ENCODE peak calls at places on chromosome 9, in five cellular contexts. One of them, this sample, is unnamed.

GRCh38 chr9:124045830-124046177 is 34.2 kb downstream of the LHX2 start:
- ATAC-seq in SK-N-SH treated with all-trans-retinoic acid at 6 μM for 48 hours: peak; percentile 6
- ATAC-seq in RWPE2: no peak
- ATAC-seq in sciatic nerve: no peak
- ATAC-seq in left lobe of liver: no peak
- ATAC-seq in this sample: no peak

GRCh38 chr9:119020284-119020683 is 349.0 kb downstream of the BRINP1 start:
- ATAC-seq in sciatic nerve: peak; percentile 68
- ATAC-seq in left lobe of liver: no peak
- ATAC-seq in SK-N-SH treated with all-trans-retinoic acid at 6 μM for 48 hours: no peak
- ATAC-seq in RWPE2: no peak
- ATAC-seq in this sample: no peak

GRCh38 chr9:130872912-130873503 is 23.6 kb downstream of the QRFP start:
- ATAC-seq in SK-N-SH treated with all-trans-retinoic acid at 6 μM for 48 hours: no peak
- ATAC-seq in sciatic nerve: peak; percentile 46
- ATAC-seq in left lobe of liver: peak; percentile 91
- ATAC-seq in RWPE2: no peak
- ATAC-seq in this sample: no peak

GRCh38 chr9:36788534-36788933 is 215.8 kb downstream of the MELK start:
- ATAC-seq in SK-N-SH treated with all-trans-retinoic acid at 6 μM for 48 hours: peak; percentile 20
- ATAC-seq in left lobe of liver: no peak
- ATAC-seq in RWPE2: no peak
- ATAC-seq in sciatic nerve: no peak
- ATAC-seq in this sample: no peak

GRCh38 chr9:23811633-23812032 is 14.4 kb downstream of the ELAVL2 start:
- ATAC-seq in sciatic nerve: no peak
- ATAC-seq in left lobe of liver: no peak
- ATAC-seq in RWPE2: peak; percentile 70
- ATAC-seq in SK-N-SH treated with all-trans-retinoic acid at 6 μM for 48 hours: no peak
- ATAC-seq in this sample: peak; percentile 42

GRCh38 chr9:6079386-6079785 is 64.0 kb upstream of the RANBP6 start:
- ATAC-seq in RWPE2: no peak
- ATAC-seq in sciatic nerve: no peak
- ATAC-seq in left lobe of liver: no peak
- ATAC-seq in SK-N-SH treated with all-trans-retinoic acid at 6 μM for 48 hours: no peak
- ATAC-seq in this sample: no peak

GRCh38 chr9:75642522-75642921 is 248.0 kb upstream of the PCSK5 start:
- ATAC-seq in sciatic nerve: no peak
- ATAC-seq in SK-N-SH treated with all-trans-retinoic acid at 6 μM for 48 hours: no peak
- ATAC-seq in RWPE2: no peak
- ATAC-seq in left lobe of liver: no peak
- ATAC-seq in this sample: no peak

GRCh38 chr9:6884960-6885359 is 127.2 kb downstream of the KDM4C start:
- ATAC-seq in left lobe of liver: no peak
- ATAC-seq in SK-N-SH treated with all-trans-retinoic acid at 6 μM for 48 hours: no peak
- ATAC-seq in RWPE2: no peak
- ATAC-seq in sciatic nerve: no peak
- ATAC-seq in this sample: no peak

GRCh38 chr9:126320158-126320922 is 6.3 kb upstream of the MVB12B start:
- ATAC-seq in sciatic nerve: no peak
- ATAC-seq in RWPE2: no peak
- ATAC-seq in left lobe of liver: no peak
- ATAC-seq in SK-N-SH treated with all-trans-retinoic acid at 6 μM for 48 hours: no peak
- ATAC-seq in this sample: no peak

GRCh38 chr9:92740446-92740961 is 24.1 kb downstream of the BICD2 start:
- ATAC-seq in left lobe of liver: peak; percentile 28
- ATAC-seq in sciatic nerve: peak; percentile 25
- ATAC-seq in RWPE2: peak; percentile 3
- ATAC-seq in SK-N-SH treated with all-trans-retinoic acid at 6 μM for 48 hours: no peak
- ATAC-seq in this sample: peak; percentile 7

GRCh38 chr9:29230931-29231330 is 1657.7 kb upstream of the C9orf72 start:
- ATAC-seq in left lobe of liver: no peak
- ATAC-seq in RWPE2: no peak
- ATAC-seq in SK-N-SH treated with all-trans-retinoic acid at 6 μM for 48 hours: no peak
- ATAC-seq in sciatic nerve: no peak
- ATAC-seq in this sample: no peak

GRCh38 chr9:109441296-109441695 is 56.8 kb downstream of the PTPN3 start:
- ATAC-seq in SK-N-SH treated with all-trans-retinoic acid at 6 μM for 48 hours: peak; percentile 77
- ATAC-seq in RWPE2: no peak
- ATAC-seq in sciatic nerve: no peak
- ATAC-seq in left lobe of liver: peak; percentile 47
- ATAC-seq in this sample: peak; percentile 19

GRCh38 chr9:88953401-88954029 is 37.8 kb upstream of the S1PR3 start:
- ATAC-seq in left lobe of liver: no peak
- ATAC-seq in SK-N-SH treated with all-trans-retinoic acid at 6 μM for 48 hours: peak; percentile 64
- ATAC-seq in sciatic nerve: peak; percentile 85
- ATAC-seq in RWPE2: no peak
- ATAC-seq in this sample: no peak

GRCh38 chr9:84514421-84514820 is 155.1 kb upstream of the NTRK2 start:
- ATAC-seq in RWPE2: no peak
- ATAC-seq in sciatic nerve: no peak
- ATAC-seq in left lobe of liver: no peak
- ATAC-seq in SK-N-SH treated with all-trans-retinoic acid at 6 μM for 48 hours: no peak
- ATAC-seq in this sample: no peak

GRCh38 chr9:129095170-129095667 is 14.3 kb downstream of the DOLPP1 start:
- ATAC-seq in RWPE2: no peak
- ATAC-seq in SK-N-SH treated with all-trans-retinoic acid at 6 μM for 48 hours: no peak
- ATAC-seq in left lobe of liver: no peak
- ATAC-seq in sciatic nerve: no peak
- ATAC-seq in this sample: no peak

GRCh38 chr9:37954581-37954981 is 50.7 kb upstream of the SLC25A51 start:
- ATAC-seq in SK-N-SH treated with all-trans-retinoic acid at 6 μM for 48 hours: no peak
- ATAC-seq in left lobe of liver: no peak
- ATAC-seq in sciatic nerve: no peak
- ATAC-seq in RWPE2: no peak
- ATAC-seq in this sample: no peak

GRCh38 chr9:107530682-107531081 is 41.1 kb upstream of the KLF4 start:
- ATAC-seq in SK-N-SH treated with all-trans-retinoic acid at 6 μM for 48 hours: no peak
- ATAC-seq in sciatic nerve: no peak
- ATAC-seq in RWPE2: no peak
- ATAC-seq in left lobe of liver: no peak
- ATAC-seq in this sample: no peak

GRCh38 chr9:36125062-36125855 is 11.3 kb upstream of the GLIPR2 start:
- ATAC-seq in sciatic nerve: no peak
- ATAC-seq in left lobe of liver: peak; percentile 59
- ATAC-seq in RWPE2: no peak
- ATAC-seq in SK-N-SH treated with all-trans-retinoic acid at 6 μM for 48 hours: no peak
- ATAC-seq in this sample: no peak

GRCh38 chr9:7055201-7055903 is 297.6 kb downstream of the KDM4C start:
- ATAC-seq in left lobe of liver: no peak
- ATAC-seq in SK-N-SH treated with all-trans-retinoic acid at 6 μM for 48 hours: no peak
- ATAC-seq in sciatic nerve: no peak
- ATAC-seq in RWPE2: no peak
- ATAC-seq in this sample: no peak

GRCh38 chr9:119963798-119964372 is 594.6 kb upstream of the BRINP1 start:
- ATAC-seq in RWPE2: peak; percentile 94
- ATAC-seq in sciatic nerve: peak; percentile 30
- ATAC-seq in left lobe of liver: no peak
- ATAC-seq in SK-N-SH treated with all-trans-retinoic acid at 6 μM for 48 hours: peak; percentile 86
- ATAC-seq in this sample: no peak

GRCh38 chr9:99262949-99263418 is 40.9 kb downstream of the SEC61B start:
- ATAC-seq in sciatic nerve: no peak
- ATAC-seq in SK-N-SH treated with all-trans-retinoic acid at 6 μM for 48 hours: no peak
- ATAC-seq in RWPE2: no peak
- ATAC-seq in left lobe of liver: no peak
- ATAC-seq in this sample: no peak

GRCh38 chr9:136910901-136911245 is 24.6 kb downstream of the TRAF2 start:
- ATAC-seq in SK-N-SH treated with all-trans-retinoic acid at 6 μM for 48 hours: peak; percentile 37
- ATAC-seq in left lobe of liver: peak; percentile 27
- ATAC-seq in sciatic nerve: no peak
- ATAC-seq in RWPE2: no peak
- ATAC-seq in this sample: no peak

GRCh38 chr9:91071185-91071990 is 269.8 kb downstream of the SYK start:
- ATAC-seq in sciatic nerve: no peak
- ATAC-seq in left lobe of liver: no peak
- ATAC-seq in RWPE2: peak; percentile 79
- ATAC-seq in SK-N-SH treated with all-trans-retinoic acid at 6 μM for 48 hours: peak; percentile 50
- ATAC-seq in this sample: no peak

GRCh38 chr9:78213696-78214095 is 22.2 kb upstream of the CEP78 start:
- ATAC-seq in SK-N-SH treated with all-trans-retinoic acid at 6 μM for 48 hours: peak; percentile 80
- ATAC-seq in RWPE2: peak; percentile 40
- ATAC-seq in sciatic nerve: peak; percentile 85
- ATAC-seq in left lobe of liver: peak; percentile 67
- ATAC-seq in this sample: no peak

GRCh38 chr9:106707722-106708121 is 155.2 kb upstream of the ZNF462 start:
- ATAC-seq in RWPE2: no peak
- ATAC-seq in SK-N-SH treated with all-trans-retinoic acid at 6 μM for 48 hours: no peak
- ATAC-seq in left lobe of liver: no peak
- ATAC-seq in sciatic nerve: no peak
- ATAC-seq in this sample: no peak

GRCh38 chr9:126292736-126293521 is 33.7 kb upstream of the MVB12B start:
- ATAC-seq in SK-N-SH treated with all-trans-retinoic acid at 6 μM for 48 hours: no peak
- ATAC-seq in left lobe of liver: no peak
- ATAC-seq in RWPE2: no peak
- ATAC-seq in sciatic nerve: no peak
- ATAC-seq in this sample: peak; percentile 38

GRCh38 chr9:131856105-131856504 is 116.2 kb upstream of the RAPGEF1 start:
- ATAC-seq in sciatic nerve: no peak
- ATAC-seq in RWPE2: no peak
- ATAC-seq in SK-N-SH treated with all-trans-retinoic acid at 6 μM for 48 hours: no peak
- ATAC-seq in left lobe of liver: no peak
- ATAC-seq in this sample: no peak

GRCh38 chr9:19032411-19032810 is 598 bp downstream of the SAXO1 start:
- ATAC-seq in sciatic nerve: no peak
- ATAC-seq in RWPE2: no peak
- ATAC-seq in left lobe of liver: no peak
- ATAC-seq in SK-N-SH treated with all-trans-retinoic acid at 6 μM for 48 hours: no peak
- ATAC-seq in this sample: no peak

GRCh38 chr9:134049236-134049635 is 18.6 kb downstream of the BRD3 start:
- ATAC-seq in SK-N-SH treated with all-trans-retinoic acid at 6 μM for 48 hours: no peak
- ATAC-seq in left lobe of liver: peak; percentile 78
- ATAC-seq in sciatic nerve: peak; percentile 58
- ATAC-seq in RWPE2: peak; percentile 12
- ATAC-seq in this sample: peak; percentile 3

This sample was measured in esophagus mucosa.